ENCODE peak calls at places on chromosomes 1 and 21, in ten cellular contexts. O, E, N, L, R, C, G, B, V and Q are unnamed samples.

GRCh38 chr1:18936814-18937481 is 19.5 kb downstream of the IFFO2 start:
- DNase-seq in V (no peak), E (no peak), O (no peak), N (no peak), L (no peak), B (no peak), R (no peak), C (no peak), G (no peak), Q (no peak)

GRCh38 chr1:66350001-66350547 is 183.9 kb upstream of the SGIP1 start:
- DNase-seq in B (no peak), V (no peak), R (peak; percentile 35), N (no peak), L (no peak), G (peak; percentile 44), O (no peak), E (no peak), C (no peak), Q (no peak)

GRCh38 chr21:15445327-15445726 is 284.5 kb upstream of the USP25 start:
- DNase-seq in V (no peak), O (no peak), C (no peak), G (no peak), L (no peak), B (no peak), R (no peak), E (no peak), N (no peak), Q (no peak)

GRCh38 chr1:24878775-24879742 is 51.0 kb downstream of the RUNX3 start:
- DNase-seq in R (no peak), C (no peak), B (no peak), N (no peak), E (no peak), L (no peak), V (no peak), G (peak; percentile 47), O (no peak), Q (no peak)

GRCh38 chr1:30688920-30689794 is 34.2 kb downstream of the MATN1 start:
- DNase-seq in N (no peak), G (no peak), O (no peak), V (no peak), L (no peak), E (no peak), C (no peak), B (no peak), R (peak; percentile 44), Q (no peak)

GRCh38 chr1:20472860-20473711 is 12.9 kb downstream of the CAMK2N1 start:
- DNase-seq in C (peak; percentile 10), R (peak; percentile 92), E (no peak), V (no peak), L (peak; percentile 61), N (no peak), O (no peak), B (peak; percentile 16), G (peak; percentile 57), Q (no peak)

GRCh38 chr1:195761102-195761501 is 847.1 kb downstream of the KCNT2 start:
- DNase-seq in R (no peak), C (no peak), O (no peak), G (no peak), E (peak; percentile 25), N (no peak), L (no peak), V (no peak), B (no peak), Q (no peak)

GRCh38 chr1:39115271-39116110 is 89.0 kb upstream of the MACF1 start:
- DNase-seq in E (no peak), R (no peak), B (no peak), N (no peak), G (peak; percentile 49), C (no peak), O (no peak), V (no peak), L (no peak), Q (no peak)

GRCh38 chr21:27580276-27580675 is 613.4 kb upstream of the ADAMTS5 start:
- DNase-seq in G (no peak), O (no peak), N (no peak), B (no peak), C (no peak), R (no peak), V (no peak), E (no peak), L (no peak), Q (no peak)

GRCh38 chr1:207890136-207890738 is 20.7 kb downstream of the CD34 start:
- DNase-seq in B (peak; percentile 9), V (no peak), L (peak; percentile 73), N (no peak), E (no peak), O (no peak), C (no peak), G (peak; percentile 76), R (no peak), Q (no peak)

GRCh38 chr1:63524166-63524565 is 841 bp downstream of the EFCAB7 start:
- DNase-seq in N (no peak), R (no peak), O (no peak), B (no peak), L (no peak), G (peak; percentile 17), V (no peak), E (no peak), C (no peak), Q (no peak)

GRCh38 chr1:36217667-36218066 is 6.6 kb upstream of the THRAP3 start:
- DNase-seq in V (no peak), G (peak; percentile 37), O (no peak), L (peak; percentile 35), C (no peak), N (no peak), E (no peak), B (no peak), R (no peak), Q (no peak)

GRCh38 chr1:159239551-159240220 is 35.0 kb downstream of the ACKR1 start:
- DNase-seq in N (no peak), V (no peak), R (no peak), E (no peak), B (no peak), L (no peak), G (no peak), O (no peak), C (no peak), Q (no peak)

GRCh38 chr1:109891930-109892329 is 18.7 kb upstream of the CSF1 start:
- DNase-seq in E (no peak), N (no peak), G (no peak), O (no peak), B (no peak), R (no peak), L (no peak), V (no peak), C (no peak), Q (no peak)

GRCh38 chr1:43605761-43606160 is 44.2 kb upstream of the KDM4A start:
- DNase-seq in L (no peak), O (no peak), V (no peak), E (no peak), B (no peak), N (no peak), R (no peak), G (peak; percentile 35), C (no peak), Q (no peak)

GRCh38 chr1:224065455-224065854 is 48.5 kb upstream of the FBXO28 start:
- DNase-seq in R (no peak), O (no peak), L (peak; percentile 73), E (no peak), C (no peak), B (no peak), G (peak; percentile 19), V (no peak), N (no peak), Q (no peak)